ENCODE peak calls at places on chromosomes 16 and 17, in six cellular contexts. W is psoas muscle, B is tibial artery, E is GM23338, D is pancreas, J is mucosa of descending colon. F is an unnamed sample.

GRCh38 chr16:86089341-86089900 is 190.5 kb downstream of the IRF8 start:
- DNase-seq in W (no peak), B (no peak), E (no peak), D (no peak), J (no peak), F (no peak)

GRCh38 chr17:68182940-68183551 is 64.8 kb upstream of the AMZ2 start:
- DNase-seq in W (no peak), B (no peak), E (peak; percentile 54), D (no peak), J (no peak), F (no peak)

GRCh38 chr17:79045830-79046500 is 22.0 kb downstream of the C1QTNF1 start:
- DNase-seq in W (peak; percentile 76), B (peak; percentile 68), E (peak; percentile 87), D (no peak), J (peak; percentile 83), F (peak; percentile 76)

GRCh38 chr16:3879258-3879886 is 1.1 kb downstream of the CREBBP start:
- DNase-seq in W (peak; percentile 44), B (no peak), E (peak; percentile 44), D (no peak), J (no peak), F (peak; percentile 76)

GRCh38 chr17:82528484-82529265 is 9.1 kb downstream of the FOXK2 start:
- DNase-seq in W (peak; percentile 69), B (peak; percentile 59), E (no peak), D (peak; percentile 34), J (peak; percentile 66), F (peak; percentile 51)

GRCh38 chr17:11303773-11304394 is 62.9 kb downstream of the SHISA6 start:
- DNase-seq in W (no peak), B (no peak), E (no peak), D (no peak), J (no peak), F (no peak)

GRCh38 chr16:50653633-50654524 is 27.2 kb downstream of the SNX20 start:
- DNase-seq in W (no peak), B (no peak), E (no peak), D (peak; percentile 91), J (no peak), F (peak; percentile 10)

GRCh38 chr17:15502315-15503112 is 35.1 kb upstream of the CDRT4 start:
- DNase-seq in W (peak; percentile 92), B (peak; percentile 95), E (peak; percentile 97), D (peak; percentile 62), J (peak; percentile 87), F (peak; percentile 97)

GRCh38 chr17:43823350-43824084 is 9.4 kb downstream of the MPP3 start:
- DNase-seq in W (no peak), B (no peak), E (no peak), D (no peak), J (no peak), F (peak; percentile 84)

GRCh38 chr16:72864130-72864833 is 183.6 kb downstream of the ZFHX3 start:
- DNase-seq in W (no peak), B (no peak), E (no peak), D (no peak), J (no peak), F (no peak)

GRCh38 chr17:4845128-4845527 is 12.0 kb downstream of the MINK1 start:
- DNase-seq in W (no peak), B (no peak), E (no peak), D (no peak), J (no peak), F (no peak)

DNA sequence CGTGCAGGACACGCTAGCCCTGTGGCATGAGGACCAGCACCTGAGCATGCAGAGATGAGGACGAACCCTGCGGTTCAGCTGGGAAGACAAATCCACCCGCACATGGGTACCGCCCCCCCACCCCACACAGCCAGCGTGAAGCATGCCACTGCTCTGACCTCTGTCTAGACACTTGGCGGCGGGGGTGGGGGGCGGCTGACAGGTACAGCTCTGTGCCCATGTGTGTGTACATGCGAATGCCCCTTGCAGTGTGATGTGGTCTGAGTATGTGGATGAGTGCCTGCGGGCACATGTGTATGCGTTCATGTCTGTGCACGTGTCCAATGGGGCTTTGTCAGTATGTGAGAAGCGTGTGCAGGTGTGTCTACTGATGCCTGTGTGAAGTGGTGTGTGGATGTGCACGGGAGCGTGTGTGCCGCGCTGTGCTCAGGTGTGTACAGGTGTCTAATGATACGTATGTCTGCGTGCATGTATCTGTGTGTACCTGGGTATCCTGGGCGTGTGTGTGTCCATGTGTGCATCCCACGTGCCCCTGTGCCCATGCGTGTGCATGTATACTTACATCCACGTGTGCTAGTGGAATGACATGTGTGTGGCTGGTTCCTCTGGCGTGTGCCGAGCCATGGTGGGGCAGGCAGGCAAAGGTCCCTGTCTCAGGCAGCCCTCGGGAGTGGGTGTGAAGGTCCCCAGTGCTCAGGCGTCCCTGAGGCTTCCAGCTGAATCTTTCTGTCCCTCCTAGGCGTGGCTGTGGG is 650 bp upstream of the RAP1GAP2 start:
- DNase-seq in W (no peak), B (no peak), E (no peak), D (no peak), J (no peak), F (no peak)
- H3K4me3 ChIP-seq in W (peak overlapping the region; percentile 34), B (no peak overlapping the region), E (no peak overlapping the region), D (no peak overlapping the region), J (no peak overlapping the region), F (no peak overlapping the region)

GRCh38 chr17:27475070-27475673 is 18.9 kb downstream of the KSR1 start:
- DNase-seq in W (no peak), B (no peak), E (no peak), D (no peak), J (no peak), F (no peak)

GRCh38 chr17:27475981-27476895 is 20.0 kb downstream of the KSR1 start:
- DNase-seq in W (no peak), B (no peak), E (no peak), D (no peak), J (no peak), F (no peak)

GRCh38 chr17:27473190-27473747 is 17.0 kb downstream of the KSR1 start:
- DNase-seq in W (no peak), B (no peak), E (no peak), D (no peak), J (no peak), F (no peak)

GRCh38 chr17:27471321-27472269 is 15.3 kb downstream of the KSR1 start:
- DNase-seq in W (no peak), B (no peak), E (no peak), D (no peak), J (no peak), F (no peak)

DNA sequence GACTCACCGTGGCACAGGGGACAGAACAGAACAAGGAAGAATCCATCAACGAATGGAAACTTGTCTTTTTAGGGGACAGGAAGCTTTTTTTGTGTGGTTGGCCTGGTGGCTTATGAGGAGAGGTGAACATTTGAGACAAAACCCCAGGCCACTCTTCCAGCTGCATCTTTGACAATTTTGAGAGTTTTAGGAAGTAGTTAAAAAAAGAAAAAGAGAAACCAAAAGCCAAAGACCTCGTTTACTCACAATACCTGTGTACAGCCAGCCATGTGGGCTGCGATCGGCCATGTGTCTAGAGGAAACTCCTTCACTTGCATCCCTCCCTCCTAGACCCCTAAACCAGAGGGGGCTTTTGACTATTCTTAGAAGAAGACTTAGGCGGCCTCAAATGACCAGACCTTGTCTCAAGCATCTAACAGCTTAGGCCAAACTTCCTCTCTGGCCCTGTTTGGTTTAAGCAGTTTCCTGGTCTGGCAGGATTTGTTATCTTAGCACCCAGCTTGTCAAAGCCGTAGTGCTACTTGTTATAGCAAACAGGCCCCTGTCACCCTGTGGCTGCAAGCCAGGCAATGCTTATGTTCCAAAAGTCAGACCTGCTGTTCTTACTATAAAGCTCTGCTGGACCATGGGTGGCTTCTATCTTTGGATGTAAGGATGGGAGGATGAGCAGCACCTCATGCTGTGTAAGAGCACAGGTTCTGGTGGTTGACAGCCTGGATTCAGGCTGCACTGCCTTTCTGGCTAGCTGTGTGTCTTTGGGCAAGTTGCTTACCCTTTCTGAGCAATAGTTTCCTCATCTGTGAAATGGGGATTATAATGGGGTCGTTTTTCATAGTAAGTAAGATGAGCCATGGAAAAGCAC is 17.7 kb downstream of the KSR1 start:
- DNase-seq in W (no peak), B (no peak), E (no peak), D (peak; percentile 65), J (no peak), F (peak; percentile 79)
- H3K4me1 ChIP-seq in W (no peaks in the 10 kb centered on the region), B (peaks cover 16% of the 10 kb centered on the region), E (peaks cover 65% of the 10 kb centered on the region), D (peaks cover 22% of the 10 kb centered on the region), J (peaks cover 7% of the 10 kb centered on the region), F (peaks cover 6% of the 10 kb centered on the region)

GRCh38 chr17:927611-928461 is 51.7 kb downstream of the NXN start:
- DNase-seq in W (no peak), B (no peak), E (no peak), D (no peak), J (no peak), F (no peak)

GRCh38 chr17:923633-924032 is 55.9 kb downstream of the NXN start:
- DNase-seq in W (no peak), B (no peak), E (no peak), D (no peak), J (no peak), F (no peak)

GRCh38 chr17:921161-921560 is 58.4 kb downstream of the NXN start:
- DNase-seq in W (no peak), B (no peak), E (no peak), D (no peak), J (no peak), F (no peak)

GRCh38 chr17:925846-926245 is 53.7 kb downstream of the NXN start:
- DNase-seq in W (no peak), B (no peak), E (no peak), D (no peak), J (no peak), F (no peak)

DNA sequence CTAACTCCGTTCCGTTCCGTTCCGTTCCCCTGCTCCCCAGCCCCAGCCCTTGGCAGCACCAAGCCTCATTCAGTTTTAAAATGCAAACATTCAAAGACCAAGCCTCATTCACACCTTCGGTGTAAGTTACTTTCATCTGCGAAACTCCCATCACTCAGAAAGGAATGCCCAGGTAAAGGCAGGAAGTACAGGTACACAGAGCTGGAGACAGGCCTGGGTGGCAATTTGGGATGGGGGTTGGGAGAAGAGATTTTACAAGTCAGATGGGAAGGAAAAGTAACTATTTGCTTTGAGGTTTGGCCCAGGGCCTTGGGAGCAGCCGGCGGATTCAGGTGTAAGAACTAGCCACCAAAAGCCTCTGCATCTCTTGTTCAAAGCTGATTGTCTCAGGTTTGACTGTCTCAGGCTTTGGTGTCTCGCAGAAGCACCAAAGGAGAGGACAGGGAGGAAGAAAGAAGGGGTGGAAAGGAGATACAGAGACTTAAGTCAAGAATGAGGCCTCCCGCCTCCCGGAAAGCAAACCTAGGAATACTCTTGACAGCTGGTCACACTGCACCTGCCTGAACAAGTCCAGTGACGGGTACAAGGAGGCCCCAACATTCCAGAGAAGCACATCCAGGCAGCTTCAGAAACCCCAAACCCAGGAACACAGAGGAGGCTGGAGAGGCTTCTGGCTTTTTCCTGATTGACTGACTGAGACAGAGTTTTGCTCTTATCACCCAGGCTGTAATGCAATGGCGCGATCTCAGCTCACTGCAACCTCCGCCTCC is 54.7 kb downstream of the NXN start:
- DNase-seq in W (no peak), B (no peak), E (peak; percentile 64), D (no peak), J (no peak), F (no peak)
- H3K4me3 ChIP-seq in W (no peak overlapping the region), B (no peak overlapping the region), E (no peak overlapping the region), D (no peak overlapping the region), J (no peak overlapping the region), F (no peak overlapping the region)

DNA sequence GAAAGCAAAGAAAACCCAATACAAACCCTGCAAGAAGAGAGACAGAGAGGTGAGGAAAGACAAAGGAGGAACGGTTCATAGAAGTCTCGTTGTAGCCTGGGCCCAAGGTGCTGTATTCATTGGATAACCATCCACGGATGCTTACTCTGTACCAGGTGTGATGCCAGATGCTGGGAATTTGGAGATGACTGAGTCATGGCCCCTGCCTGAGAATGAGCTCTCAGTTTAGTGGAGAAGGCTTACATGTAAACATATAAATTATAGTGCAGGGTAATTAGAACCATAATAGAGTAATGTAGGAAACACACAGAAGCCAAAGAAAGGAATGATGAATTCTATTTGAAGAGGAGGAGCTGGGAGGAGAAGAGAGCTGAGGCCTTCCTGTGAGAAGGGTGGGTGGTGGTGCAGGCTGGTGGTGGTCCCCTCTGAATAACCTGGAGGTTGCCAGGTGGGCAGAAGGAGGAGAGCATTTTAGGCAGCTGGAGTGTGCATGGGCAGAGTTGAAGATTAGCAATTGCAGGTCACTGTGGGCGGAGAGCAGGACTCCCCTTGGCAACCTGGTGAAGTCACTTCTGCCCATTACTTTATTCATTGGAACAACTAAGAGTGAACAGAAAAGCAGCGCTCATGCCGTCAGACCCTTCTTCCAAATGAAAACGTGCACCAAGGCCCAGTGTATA is 7.7 kb upstream of the ZG16 start:
- DNase-seq in W (no peak), B (no peak), E (no peak), D (no peak), J (no peak), F (no peak)
- H3K4me1 ChIP-seq in W (no peaks in the 10 kb centered on the region), B (no peaks in the 10 kb centered on the region), E (no peaks in the 10 kb centered on the region), D (peaks cover under 1% of the 10 kb centered on the region), J (peaks cover 17% of the 10 kb centered on the region), F (no peaks in the 10 kb centered on the region)

F was measured in right cardiac atrium.